ENCODE peak calls at places on chromosomes 16 and 17, in ten cellular contexts. D is GM23248, M is natural killer cell, I is mesenteric fat pad, S is AG08395, A is GM18507, U is KG1, N is H1, X is RCC 7860, O is activated T-helper 1 cell treated with Interleukin-2 at 50 U/mL for 16 hours. Y is an unnamed sample.

GRCh38 chr17:75048396-75048933 is 1.4 kb downstream of the KCTD2 start:
- DNase-seq in N (no peak), M (no peak), X (no peak), S (peak; percentile 38), I (no peak), O (no peak), D (peak; percentile 65), U (no peak), A (no peak), Y (no peak)

GRCh38 chr17:80415626-80416042 is 667 bp downstream of the ENDOV start:
- DNase-seq in N (no peak), S (no peak), I (no peak), U (no peak), O (no peak), A (no peak), M (no peak), D (no peak), X (no peak), Y (no peak)

GRCh38 chr17:78263063-78263735 is 31.8 kb downstream of the TMEM235 start:
- DNase-seq in I (no peak), O (no peak), A (no peak), S (no peak), M (no peak), X (no peak), U (peak; percentile 63), D (no peak), N (peak; percentile 49), Y (peak; percentile 57)

GRCh38 chr17:39676198-39676819 is 8.1 kb downstream of the PNMT start:
- DNase-seq in U (no peak), M (peak; percentile 61), O (peak; percentile 24), S (no peak), X (peak; percentile 29), D (peak; percentile 23), A (peak; percentile 46), N (no peak), I (no peak), Y (peak; percentile 78)

GRCh38 chr16:83206426-83206825 is 579.7 kb downstream of the CDH13 start:
- DNase-seq in I (no peak), N (no peak), A (no peak), O (no peak), X (peak; percentile 13), D (peak; percentile 34), S (no peak), U (no peak), M (no peak), Y (no peak)

GRCh38 chr16:8729779-8730334 is 55.4 kb downstream of the ABAT start:
- DNase-seq in X (no peak), S (no peak), N (no peak), O (no peak), I (no peak), A (no peak), U (peak; percentile 52), D (no peak), M (no peak), Y (no peak)

GRCh38 chr16:89693931-89694783 is 7.3 kb downstream of the SPATA2L start:
- DNase-seq in N (no peak), A (no peak), S (no peak), X (no peak), D (no peak), O (no peak), M (no peak), I (no peak), U (no peak), Y (no peak)

GRCh38 chr16:84709609-84710008 is 9.8 kb downstream of the USP10 start:
- DNase-seq in S (no peak), X (no peak), M (no peak), O (no peak), A (no peak), N (no peak), U (no peak), D (no peak), I (no peak), Y (no peak)

GRCh38 chr17:82238562-82239201 is 9.8 kb downstream of the SLC16A3 start:
- DNase-seq in N (no peak), I (no peak), D (peak; percentile 92), A (no peak), S (peak; percentile 75), O (peak; percentile 59), M (no peak), U (no peak), X (no peak), Y (peak; percentile 68)

GRCh38 chr16:11078812-11079459 is 134.6 kb downstream of the CLEC16A start:
- DNase-seq in X (peak; percentile 76), U (no peak), A (no peak), I (no peak), D (peak; percentile 88), O (no peak), M (no peak), S (peak; percentile 81), N (no peak), Y (no peak)

Y was measured in pancreas.